ENCODE peak calls at places on chromosomes 4 and X, in seven cellular contexts. R is GM12891, X is K562, G is SK-N-SH, L is GM12892, D is GM12878, I is HepG2. Y is an unnamed sample.
A peak's percentile ranks its signal among the peaks of the same experiment; 100 is the strongest.

GRCh38 chr4:27210874-27211428 is 350.3 kb downstream of the STIM2 start:
- DNase-seq in R (no peak), X (no peak), G (no peak), L (no peak), D (no peak), I (no peak), Y (no peak)

GRCh38 chrX:109782994-109783711 is 50.1 kb upstream of the ACSL4 start:
- DNase-seq in R (no peak), X (no peak), G (no peak), L (no peak), D (no peak), I (no peak), Y (no peak)

GRCh38 chrX:28498658-28499057 is 88.6 kb upstream of the IL1RAPL1 start:
- DNase-seq in R (no peak), X (no peak), G (no peak), L (no peak), D (no peak), I (no peak), Y (no peak)

GRCh38 chr4:154838694-154839093 is 57.6 kb downstream of the RBM46 start:
- DNase-seq in R (no peak), X (no peak), G (peak; percentile 29), L (no peak), D (no peak), I (no peak), Y (no peak)

GRCh38 chrX:108223606-108224005 is 132.0 kb downstream of the ATG4A start:
- DNase-seq in R (no peak), X (no peak), G (no peak), L (no peak), D (no peak), I (no peak), Y (no peak)

GRCh38 chr4:140805293-140805692 is 49.1 kb upstream of the TBC1D9 start:
- DNase-seq in R (no peak), X (no peak), G (no peak), L (no peak), D (no peak), I (no peak), Y (no peak)

GRCh38 chrX:134999469-134999868 is 8.7 kb downstream of the SMIM10 start:
- DNase-seq in R (no peak), X (peak; percentile 51), G (peak; percentile 45), L (no peak), D (peak; percentile 2), I (peak; percentile 44), Y (no peak)

GRCh38 chrX:11210397-11210796 is 82.8 kb upstream of the AMELX start:
- DNase-seq in R (no peak), X (no peak), G (no peak), L (no peak), D (no peak), I (no peak), Y (no peak)

GRCh38 chr4:47410271-47410670 is 53.2 kb downstream of the COMMD8 start:
- DNase-seq in R (no peak), X (no peak), G (no peak), L (no peak), D (no peak), I (no peak), Y (no peak)

GRCh38 chr4:140642674-140643437 is 74.1 kb upstream of the UCP1 start:
- DNase-seq in R (no peak), X (no peak), G (no peak), L (no peak), D (no peak), I (no peak), Y (no peak)

GRCh38 chrX:153732406-153732805 is 7.8 kb downstream of the ABCD1 start:
- DNase-seq in R (no peak), X (no peak), G (no peak), L (no peak), D (no peak), I (no peak), Y (no peak)

GRCh38 chr4:14059006-14059405 is 431.5 kb upstream of the BOD1L1 start:
- DNase-seq in R (no peak), X (no peak), G (no peak), L (no peak), D (no peak), I (no peak), Y (no peak)

GRCh38 chr4:74886490-74886889 is 46.4 kb upstream of the PARM1 start:
- DNase-seq in R (no peak), X (no peak), G (no peak), L (no peak), D (no peak), I (no peak), Y (no peak)

GRCh38 chr4:139921551-139922184 is 232.3 kb downstream of the MAML3 start:
- DNase-seq in R (no peak), X (no peak), G (no peak), L (no peak), D (no peak), I (peak; percentile 48), Y (no peak)

GRCh38 chr4:182174979-182175378 is 68.2 kb upstream of the TENM3 start:
- DNase-seq in R (no peak), X (no peak), G (no peak), L (no peak), D (no peak), I (no peak), Y (no peak)

GRCh38 chr4:8685831-8686230 is 93.3 kb downstream of the CPZ start:
- DNase-seq in R (no peak), X (no peak), G (no peak), L (no peak), D (no peak), I (no peak), Y (no peak)

GRCh38 chr4:185730849-185731608 is 81.0 kb downstream of the SORBS2 start:
- DNase-seq in R (no peak), X (no peak), G (no peak), L (no peak), D (no peak), I (no peak), Y (no peak)

DNA sequence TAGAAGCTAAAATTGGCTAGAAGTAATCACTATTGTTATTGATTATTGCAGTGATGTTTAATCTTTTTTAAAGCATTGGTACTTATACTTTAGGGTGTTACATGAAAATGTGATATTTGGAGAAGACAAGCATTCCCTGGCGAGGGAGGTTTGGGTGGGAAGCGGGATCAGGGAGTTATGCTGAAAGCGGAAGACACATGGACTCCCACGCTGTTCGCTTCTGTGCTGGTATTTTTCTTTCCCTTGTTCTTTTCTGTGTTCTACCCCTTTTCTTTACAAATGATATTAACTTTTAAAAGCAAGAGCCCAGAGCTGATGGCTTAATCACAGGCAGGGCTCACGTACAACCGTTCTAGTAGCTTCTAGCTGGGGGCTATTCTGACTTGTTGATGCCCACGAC is 61.6 kb downstream of the PHOX2B start:
- DNase-seq in R (no peak), X (no peak), G (no peak), L (no peak), D (no peak), I (no peak), Y (no peak)
- TF ChIP-seq TAF1 in R (no peak), X (no peak), G (no peak), L (no peak), D (no peak), I (no peak), Y (no peak)

DNA sequence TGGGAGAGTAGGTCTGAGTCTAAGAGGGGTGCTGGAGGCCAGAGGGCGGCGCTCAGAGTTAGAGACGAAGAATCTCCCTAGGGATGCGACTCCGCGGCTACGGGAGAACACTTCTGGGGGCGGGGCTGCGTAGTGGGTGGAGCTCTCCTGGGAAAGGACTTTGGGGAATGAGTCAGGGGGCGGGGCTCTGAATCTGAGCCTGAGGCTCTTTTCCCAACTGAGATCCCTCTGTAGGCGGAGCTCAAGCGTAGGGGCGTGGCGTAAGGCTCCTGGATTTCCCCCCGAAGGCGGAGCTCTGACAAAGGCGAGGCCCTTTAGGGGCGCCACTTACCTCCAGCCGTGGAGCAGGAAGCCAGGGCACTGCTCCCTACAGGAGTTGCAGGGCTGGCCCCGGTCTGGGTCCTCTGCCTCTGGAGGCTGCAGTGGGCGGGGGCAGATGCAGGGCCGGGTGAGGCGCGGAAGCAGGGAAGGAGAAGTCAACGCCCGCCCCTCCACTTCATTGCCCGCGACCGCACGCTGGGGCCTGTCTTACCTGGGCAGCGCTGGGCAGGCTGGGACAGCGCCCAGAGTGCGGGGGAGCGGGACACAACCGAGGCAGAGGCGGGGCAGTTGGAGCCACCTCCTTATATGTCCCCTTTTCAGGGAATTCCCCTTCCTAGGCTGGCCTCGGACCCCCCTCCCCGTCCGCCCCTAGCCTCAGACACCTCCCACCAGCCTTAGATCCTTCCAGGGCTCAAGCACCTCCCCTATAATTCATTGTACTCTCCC is 1.7 kb downstream of the PRICKLE3 start:
- DNase-seq in R (no peak), X (peak; percentile 94), G (no peak), L (no peak), D (no peak), I (no peak), Y (peak; percentile 94)
- TF ChIP-seq TAF1 in R (peak; percentile 20), X (peak; percentile 35), G (no peak), L (no peak), D (no peak), I (no peak), Y (peak; percentile 70)

DNA sequence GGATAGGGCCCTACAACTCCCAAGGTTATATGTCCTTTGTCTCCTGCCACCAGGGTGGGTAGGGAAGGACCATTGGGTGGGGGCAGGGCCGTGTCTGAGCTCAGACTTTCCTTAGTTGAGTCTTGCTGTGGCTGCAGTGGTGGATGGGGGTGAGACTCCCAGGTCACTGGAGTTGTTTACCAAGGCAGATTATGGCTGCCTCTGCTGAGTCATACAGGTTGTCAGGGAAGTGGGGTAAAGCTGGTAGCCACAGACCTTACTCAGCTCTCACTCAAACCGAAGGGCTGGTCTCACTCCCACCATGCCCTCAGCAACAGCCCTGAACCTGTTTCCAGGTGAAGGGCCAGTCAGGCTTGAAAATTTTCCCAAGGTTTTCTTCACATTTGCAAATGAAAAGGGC is 58.8 kb upstream of the FAAH2 start:
- DNase-seq in R (no peak), X (peak; percentile 25), G (no peak), L (no peak), D (no peak), I (no peak), Y (no peak)
- TF ChIP-seq TAF1 in R (no peak), X (no peak), G (no peak), L (no peak), D (no peak), I (no peak), Y (no peak)

DNA sequence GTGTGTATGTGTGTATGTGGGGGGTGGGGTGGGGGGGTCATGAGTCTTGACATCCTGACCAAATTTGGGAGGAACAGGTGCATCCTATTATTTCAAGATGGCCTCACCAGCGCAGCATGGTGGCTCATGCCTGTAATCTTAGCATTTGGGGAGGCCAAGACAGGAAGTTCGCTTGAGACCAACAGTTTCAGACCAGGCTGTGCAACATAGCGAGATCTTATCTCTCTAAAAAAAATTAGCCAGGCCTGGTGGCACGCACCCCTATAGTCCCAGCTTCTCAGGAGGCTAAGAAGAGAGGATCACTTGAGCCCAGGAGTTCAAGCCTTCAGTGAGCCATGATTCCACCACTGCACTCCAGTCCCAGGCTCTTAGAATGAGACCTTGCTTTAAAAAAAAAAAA is 47.0 kb upstream of the DHRSX start:
- DNase-seq in R (no peak), X (no peak), G (no peak), L (no peak), D (no peak), I (no peak), Y (no peak)
- TF ChIP-seq TAF1 in R (no peak), X (no peak), G (no peak), L (no peak), D (no peak), I (no peak), Y (no peak)

GRCh38 chr4:132646186-132646585 is 502.9 kb upstream of the PCDH10 start:
- DNase-seq in R (peak; percentile 1), X (no peak), G (no peak), L (no peak), D (peak; percentile 44), I (no peak), Y (no peak)
- TF ChIP-seq TAF1 in R (no peak), X (no peak), G (no peak), L (no peak), D (no peak), I (no peak), Y (no peak)